ENCODE peak calls at places on chromosomes 12 and 14, in four cellular contexts. A, R, W and H are unnamed samples. For H3K4me1, the result is how much of the 10 kb centered on the place peaks cover.

GRCh38 chr14:57364659-57365450 is 25.5 kb upstream of the NAA30 start:
- DNase-seq in A (no peak), R (no peak), W (no peak), H (no peak)

GRCh38 chr12:25839470-25839869 is 119.0 kb upstream of the RASSF8 start:
- DNase-seq in A (no peak), R (no peak), W (peak), H (no peak)

GRCh38 chr14:54566410-54567223 is at the start of gene SAMD4A:
- DNase-seq in A (peak), R (peak), W (peak), H (peak)

GRCh38 chr14:91144425-91145145 is 30.7 kb downstream of the DGLUCY start:
- DNase-seq in A (no peak), R (no peak), W (peak), H (no peak)

GRCh38 chr12:113955109-113955970 is 10.8 kb downstream of the RBM19 start:
- DNase-seq in A (no peak), R (no peak), W (peak), H (no peak)

GRCh38 chr14:23061995-23062394 is 4.7 kb upstream of the CDH24 start:
- DNase-seq in A (no peak), R (no peak), W (peak), H (no peak)

GRCh38 chr12:69284131-69284530 is 44.8 kb downstream of the CPSF6 start:
- DNase-seq in A (peak), R (no peak), W (peak), H (peak)

GRCh38 chr14:53153702-53154112 is 584 bp upstream of the DDHD1 start:
- DNase-seq in A (no peak), R (no peak), W (no peak), H (no peak)

GRCh38 chr12:75058228-75058627 is 151.4 kb downstream of the KCNC2 start:
- DNase-seq in A (no peak), R (no peak), W (peak), H (no peak)
- TF ChIP-seq CTCF in A (no peak), R (no peak), W (peak), H (no peak)

GRCh38 chr14:100065161-100065871 is at the start of gene EVL:
- DNase-seq in A (peak), R (peak), W (no peak), H (peak)
- H3K4me1 ChIP-seq in A (under half), R (half or more), W (under half), H (under half)

DNA sequence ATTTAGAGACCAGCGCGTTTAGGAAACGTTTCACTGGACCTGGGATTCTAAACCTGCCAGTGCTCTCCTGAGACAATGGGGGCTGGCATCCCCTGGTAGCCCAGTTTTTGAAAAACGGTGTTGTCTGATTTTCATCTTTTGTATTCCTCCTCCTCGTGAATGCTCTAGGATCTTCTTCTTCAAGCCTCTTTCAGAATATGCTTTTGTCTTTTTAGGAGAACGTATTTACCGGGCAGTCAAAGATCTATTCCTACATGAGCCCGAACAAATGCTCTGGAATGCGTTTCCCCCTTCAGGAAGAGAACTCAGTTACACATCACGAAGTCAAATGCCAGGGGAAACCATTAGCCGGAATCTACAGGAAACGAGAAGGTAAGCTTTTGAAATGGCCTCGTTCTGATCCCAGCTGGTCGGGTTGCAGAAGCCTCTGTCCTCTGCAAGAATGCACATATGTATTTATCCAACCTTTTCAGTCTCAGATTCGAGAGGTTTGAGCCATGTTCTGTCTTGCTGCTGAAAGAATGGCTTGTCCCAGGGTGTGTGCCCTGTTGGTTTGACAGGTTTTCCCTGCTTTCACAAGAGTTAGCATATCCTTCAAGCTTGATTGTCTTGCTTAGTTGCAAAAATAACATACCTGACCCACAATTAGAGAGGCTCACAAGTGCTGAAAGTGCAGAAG is 6.6 kb downstream of the KMT5A start:
- DNase-seq in A (no peak), R (no peak), W (no peak), H (no peak)
- TF ChIP-seq CTCF in A (no peak), R (no peak), W (no peak), H (no peak)

DNA sequence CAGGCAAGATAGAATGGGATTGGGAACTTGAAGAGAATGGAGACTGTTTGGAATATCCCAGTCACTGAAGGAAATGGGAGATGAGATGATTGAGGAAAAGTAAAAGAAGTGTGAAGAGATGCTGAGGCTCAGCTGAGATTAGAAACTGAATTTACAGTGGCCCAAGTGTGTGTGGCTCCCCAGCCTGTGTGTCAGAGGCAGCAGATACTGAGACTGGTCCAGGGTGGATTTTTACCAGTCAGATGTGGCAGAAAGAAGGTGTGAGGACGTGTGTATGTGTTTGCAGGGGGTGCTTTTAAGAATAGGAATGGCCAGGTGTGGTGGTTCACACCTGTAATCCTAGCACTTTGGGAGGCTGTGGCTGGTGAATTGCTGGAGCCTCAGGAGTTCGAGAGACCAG is 42.9 kb downstream of the PRKCH start:
- DNase-seq in A (no peak), R (no peak), W (no peak), H (no peak)
- H3K4me1 ChIP-seq in A (half or more), R (half or more), W (under half), H (under half)